ENCODE peak calls at places on chromosomes 11 and 22, in ten cellular contexts. R, P, O, S, A, F, H, Q, M and C are unnamed samples.

GRCh38 chr11:10019906-10020682 is 273.9 kb downstream of the SBF2 start:
- DNase-seq in R (no peak), P (no peak), O (no peak), S (peak), A (no peak), F (no peak), H (no peak), Q (no peak), M (no peak), C (no peak)

GRCh38 chr11:130523609-130524008 is 75.2 kb downstream of the ADAMTS15 start:
- DNase-seq in R (no peak), P (peak), O (no peak), S (no peak), A (no peak), F (no peak), H (peak), Q (peak), M (peak), C (peak)

GRCh38 chr11:124879999-124880611 is 14.9 kb downstream of the ROBO3 start:
- DNase-seq in R (no peak), P (no peak), O (no peak), S (no peak), A (no peak), F (no peak), H (peak), Q (no peak), M (no peak), C (no peak)

GRCh38 chr11:108817971-108818370 is 153.1 kb downstream of the DDX10 start:
- DNase-seq in R (no peak), P (no peak), O (no peak), S (no peak), A (no peak), F (no peak), H (no peak), Q (no peak), M (no peak), C (no peak)

GRCh38 chr11:42996742-42997307 is 315.0 kb upstream of the API5 start:
- DNase-seq in R (no peak), P (no peak), O (no peak), S (no peak), A (no peak), F (no peak), H (no peak), Q (no peak), M (no peak), C (no peak)

GRCh38 chr11:127191689-127192088 is 191.1 kb upstream of the KIRREL3 start:
- DNase-seq in R (no peak), P (no peak), O (no peak), S (no peak), A (no peak), F (no peak), H (no peak), Q (no peak), M (no peak), C (no peak)

GRCh38 chr22:19870153-19871022 is 15.7 kb upstream of the GNB1L start:
- DNase-seq in R (no peak), P (no peak), O (no peak), S (no peak), A (no peak), F (no peak), H (peak), Q (no peak), M (no peak), C (no peak)

GRCh38 chr11:68271781-68272608 is at the start of gene C11orf24:
- DNase-seq in R (peak), P (peak), O (peak), S (peak), A (peak), F (peak), H (peak), Q (peak), M (peak), C (peak)

GRCh38 chr22:35310556-35311550 is 11.2 kb downstream of the TOM1 start:
- DNase-seq in R (no peak), P (no peak), O (peak), S (no peak), A (no peak), F (no peak), H (no peak), Q (no peak), M (no peak), C (no peak)